ENCODE peak calls at places on chromosomes 6 and 20, in ten cellular contexts. U is brain microvascular endothelial cell; W is cardiac muscle cell; A is HCT116; O is tibial artery; L is CD8-positive, alpha-beta memory T cell; I is mammary epithelial cell; E is GM23248; M is coronary artery; P is PC-9. F is an unnamed sample.

GRCh38 chr6:139442188-139442625 is 67.8 kb upstream of the CITED2 start:
- DNase-seq in U (no peak), W (no peak), A (no peak), O (no peak), L (no peak), I (no peak), E (no peak), M (no peak), P (no peak), F (no peak)

GRCh38 chr6:47729019-47729418 is 30.6 kb downstream of the ADGRF4 start:
- DNase-seq in U (no peak), W (no peak), A (no peak), O (no peak), L (no peak), I (peak; percentile 95), E (peak; percentile 12), M (no peak), P (peak; percentile 17), F (peak; percentile 80)

GRCh38 chr6:26554669-26555504 is 16.7 kb downstream of the HMGN4 start:
- DNase-seq in U (peak; percentile 75), W (no peak), A (no peak), O (no peak), L (peak; percentile 33), I (peak; percentile 54), E (peak; percentile 69), M (no peak), P (peak; percentile 68), F (no peak)

GRCh38 chr6:119096683-119097310 is 18.3 kb upstream of the FAM184A start:
- DNase-seq in U (peak; percentile 5), W (no peak), A (no peak), O (peak; percentile 83), L (no peak), I (peak; percentile 92), E (peak; percentile 6), M (peak; percentile 79), P (no peak), F (peak; percentile 36)

GRCh38 chr20:18679020-18679419 is 91.2 kb downstream of the DTD1 start:
- DNase-seq in U (peak; percentile 18), W (no peak), A (no peak), O (no peak), L (no peak), I (peak; percentile 18), E (peak; percentile 4), M (no peak), P (no peak), F (no peak)

GRCh38 chr6:125415921-125416320 is 114.2 kb upstream of the HDDC2 start:
- DNase-seq in U (no peak), W (no peak), A (no peak), O (no peak), L (no peak), I (peak; percentile 53), E (peak; percentile 10), M (no peak), P (no peak), F (no peak)

GRCh38 chr6:156601821-156602301 is 175.3 kb upstream of the ARID1B start:
- DNase-seq in U (no peak), W (no peak), A (no peak), O (no peak), L (no peak), I (no peak), E (no peak), M (no peak), P (no peak), F (no peak)

GRCh38 chr6:144644776-144645175 is 359.6 kb downstream of the UTRN start:
- DNase-seq in U (no peak), W (no peak), A (no peak), O (no peak), L (no peak), I (no peak), E (no peak), M (no peak), P (no peak), F (no peak)

GRCh38 chr6:4369616-4370015 is 234.2 kb upstream of the ECI2 start:
- DNase-seq in U (no peak), W (no peak), A (no peak), O (no peak), L (no peak), I (peak; percentile 25), E (peak; percentile 87), M (no peak), P (peak; percentile 11), F (peak; percentile 20)

GRCh38 chr6:15462717-15463525 is 199.9 kb downstream of the DTNBP1 start:
- DNase-seq in U (no peak), W (no peak), A (no peak), O (no peak), L (no peak), I (no peak), E (peak; percentile 30), M (no peak), P (no peak), F (no peak)

GRCh38 chr6:26053929-26054658 is 33.1 kb upstream of the HFE start:
- DNase-seq in U (no peak), W (no peak), A (no peak), O (no peak), L (no peak), I (peak; percentile 24), E (peak; percentile 50), M (no peak), P (no peak), F (no peak)

GRCh38 chr20:11210611-11211010 is 536.8 kb upstream of the JAG1 start:
- DNase-seq in U (no peak), W (no peak), A (no peak), O (no peak), L (no peak), I (no peak), E (no peak), M (no peak), P (no peak), F (no peak)

GRCh38 chr6:169427856-169428255 is 174.2 kb upstream of the THBS2 start:
- DNase-seq in U (peak; percentile 73), W (no peak), A (no peak), O (no peak), L (no peak), I (no peak), E (peak; percentile 88), M (no peak), P (no peak), F (no peak)

GRCh38 chr6:150439373-150439772 is 70.6 kb downstream of the IYD start:
- DNase-seq in U (no peak), W (no peak), A (no peak), O (no peak), L (no peak), I (no peak), E (no peak), M (no peak), P (no peak), F (no peak)

GRCh38 chr20:1324598-1325172 is 4.3 kb downstream of the SDCBP2 start:
- DNase-seq in U (peak; percentile 70), W (no peak), A (no peak), O (no peak), L (peak; percentile 23), I (no peak), E (peak; percentile 92), M (peak; percentile 73), P (no peak), F (no peak)

GRCh38 chr6:143164565-143165105 is 103.9 kb downstream of the AIG1 start:
- DNase-seq in U (no peak), W (no peak), A (no peak), O (no peak), L (no peak), I (no peak), E (no peak), M (no peak), P (no peak), F (no peak)

GRCh38 chr20:17542993-17543412 is 11.8 kb upstream of the BFSP1 start:
- DNase-seq in U (peak; percentile 92), W (no peak), A (no peak), O (no peak), L (no peak), I (peak; percentile 52), E (peak; percentile 89), M (no peak), P (no peak), F (no peak)
- H3K27ac ChIP-seq in U (peak overlapping the region; percentile 99), W (no peak overlapping the region), A (no peak overlapping the region), O (peak overlapping the region; percentile 73), L (no peak overlapping the region), I (peak overlapping the region; percentile 32), E (peak overlapping the region; percentile 97), M (peak overlapping the region; percentile 90), P (no peak overlapping the region), F (no peak overlapping the region)

DNA sequence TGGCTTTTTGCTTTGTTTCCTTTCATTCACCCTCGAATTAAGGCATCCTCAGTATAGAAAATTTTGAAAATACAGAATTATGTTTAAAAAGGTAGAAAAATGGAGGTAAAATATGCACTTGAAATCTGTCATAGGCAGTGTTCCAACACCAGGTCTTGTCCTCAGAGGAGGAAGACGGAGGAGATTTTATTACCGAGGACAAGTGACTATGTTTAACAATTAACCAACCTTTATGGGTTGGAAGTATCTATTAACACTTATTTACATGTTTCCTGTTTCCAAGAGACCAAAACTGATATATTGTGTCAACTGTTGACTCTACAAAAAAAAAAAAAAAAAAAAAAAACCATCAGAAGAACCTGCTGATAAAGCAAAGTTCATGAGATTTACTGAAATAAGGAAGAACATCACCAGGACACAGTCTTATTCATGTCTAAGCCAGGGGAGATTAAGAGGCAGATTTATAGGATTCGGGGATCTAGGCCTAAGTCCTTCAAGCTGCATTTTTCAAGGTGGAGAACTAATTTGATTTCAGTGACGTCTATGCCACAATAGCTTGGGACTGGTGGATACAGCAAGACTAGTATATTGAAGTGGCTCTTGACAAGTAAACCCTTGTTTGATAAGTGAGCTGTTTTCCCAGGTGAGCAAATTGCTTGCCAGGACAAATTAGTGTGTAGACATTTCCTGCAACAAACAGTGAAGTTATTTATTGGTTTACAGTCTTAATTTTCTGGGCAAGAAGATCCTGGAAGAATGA is 126.6 kb upstream of the NAA20 start:
- DNase-seq in U (no peak), W (no peak), A (no peak), O (no peak), L (no peak), I (no peak), E (no peak), M (no peak), P (no peak), F (no peak)
- H3K27ac ChIP-seq in U (no peak overlapping the region), W (no peak overlapping the region), A (no peak overlapping the region), O (peak overlapping the region; percentile 86), L (no peak overlapping the region), I (no peak overlapping the region), E (no peak overlapping the region), M (peak overlapping the region; percentile 83), P (no peak overlapping the region), F (no peak overlapping the region)

GRCh38 chr6:33592595-33593413 is 12.7 kb upstream of the BAK1 start:
- DNase-seq in U (no peak), W (no peak), A (no peak), O (no peak), L (no peak), I (no peak), E (no peak), M (no peak), P (peak; percentile 62), F (no peak)
- H3K27ac ChIP-seq in U (no peak overlapping the region), W (no peak overlapping the region), A (no peak overlapping the region), O (no peak overlapping the region), L (peak overlapping the region; percentile 2), I (no peak overlapping the region), E (no peak overlapping the region), M (no peak overlapping the region), P (no peak overlapping the region), F (peak overlapping the region; percentile 35)

DNA sequence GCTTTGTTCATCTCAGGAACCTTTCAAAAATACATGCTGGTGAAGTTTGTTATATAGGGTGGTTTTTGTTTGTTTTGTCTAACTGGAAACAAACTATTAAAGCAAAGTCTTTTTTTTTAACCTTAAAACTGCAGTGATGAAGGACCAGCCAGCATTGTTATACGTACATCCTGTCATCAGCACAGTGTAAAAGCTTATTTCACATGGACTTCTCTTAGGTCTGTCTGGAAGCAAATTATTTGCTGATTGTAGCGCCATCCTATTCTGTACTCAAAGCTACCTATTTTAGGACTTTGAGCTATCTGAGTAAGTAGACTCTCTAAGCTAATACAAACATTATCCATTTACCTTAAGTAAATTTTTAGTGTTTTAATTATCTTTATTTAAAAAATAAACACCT is 61.7 kb downstream of the SNX9 start:
- DNase-seq in U (no peak), W (no peak), A (no peak), O (no peak), L (no peak), I (no peak), E (no peak), M (no peak), P (no peak), F (no peak)
- H3K27ac ChIP-seq in U (no peak overlapping the region), W (no peak overlapping the region), A (no peak overlapping the region), O (no peak overlapping the region), L (peak overlapping the region; percentile 46), I (no peak overlapping the region), E (no peak overlapping the region), M (no peak overlapping the region), P (no peak overlapping the region), F (no peak overlapping the region)